ENCODE peak calls at places on chromosomes 7 and 10, in ten cellular contexts. B, Y, Z, V, M, I, Q, D, T and O are unnamed samples.

GRCh38 chr7:113099284-113099919 is 12.8 kb upstream of the GPR85 start:
- DNase-seq in B (no peak), Y (peak), Z (no peak), V (no peak), M (no peak), I (no peak), Q (peak), D (no peak), T (no peak), O (no peak)

GRCh38 chr7:21850531-21851285 is 95.0 kb downstream of the CDCA7L start:
- DNase-seq in B (peak), Y (peak), Z (no peak), V (no peak), M (no peak), I (no peak), Q (no peak), D (no peak), T (no peak), O (no peak)

GRCh38 chr10:1203216-1203615 is 147.0 kb downstream of the WDR37 start:
- DNase-seq in B (no peak), Y (no peak), Z (no peak), V (no peak), M (no peak), I (no peak), Q (no peak), D (no peak), T (no peak), O (no peak)

GRCh38 chr10:70850097-70850496 is 34.3 kb downstream of the SGPL1 start:
- DNase-seq in B (no peak), Y (no peak), Z (no peak), V (no peak), M (no peak), I (no peak), Q (no peak), D (no peak), T (no peak), O (no peak)

GRCh38 chr7:33669251-33669670 is 236.1 kb upstream of the BMPER start:
- DNase-seq in B (no peak), Y (peak), Z (no peak), V (peak), M (no peak), I (no peak), Q (no peak), D (no peak), T (no peak), O (no peak)

GRCh38 chr7:48035967-48036478 is 680 bp downstream of the C7orf57 start:
- DNase-seq in B (peak), Y (peak), Z (no peak), V (no peak), M (peak), I (no peak), Q (no peak), D (no peak), T (no peak), O (no peak)

GRCh38 chr10:126463306-126463705 is 75.0 kb upstream of the ADAM12 start:
- DNase-seq in B (no peak), Y (no peak), Z (no peak), V (no peak), M (no peak), I (no peak), Q (no peak), D (no peak), T (no peak), O (no peak)

GRCh38 chr7:12737364-12737763 is 49.9 kb downstream of the ARL4A start:
- DNase-seq in B (no peak), Y (no peak), Z (no peak), V (no peak), M (no peak), I (no peak), Q (no peak), D (no peak), T (no peak), O (no peak)

GRCh38 chr10:68043030-68043429 is 32.1 kb downstream of the HERC4 start:
- DNase-seq in B (peak), Y (peak), Z (no peak), V (no peak), M (no peak), I (no peak), Q (no peak), D (no peak), T (no peak), O (no peak)

GRCh38 chr7:106770191-106770590 is 94.9 kb upstream of the PIK3CG start:
- DNase-seq in B (peak), Y (peak), Z (no peak), V (no peak), M (no peak), I (no peak), Q (no peak), D (peak), T (no peak), O (no peak)

GRCh38 chr10:113135025-113135424 is 185.0 kb downstream of the TCF7L2 start:
- DNase-seq in B (no peak), Y (no peak), Z (no peak), V (no peak), M (no peak), I (no peak), Q (peak), D (no peak), T (no peak), O (no peak)

GRCh38 chr10:95355241-95355779 is 64.5 kb upstream of the PDLIM1 start:
- DNase-seq in B (no peak), Y (no peak), Z (no peak), V (peak), M (no peak), I (no peak), Q (no peak), D (no peak), T (no peak), O (no peak)

GRCh38 chr7:130888017-130888371 is 154.0 kb upstream of the KLF14 start:
- DNase-seq in B (no peak), Y (no peak), Z (no peak), V (no peak), M (no peak), I (no peak), Q (no peak), D (no peak), T (no peak), O (no peak)

GRCh38 chr10:7210516-7210915 is 200.3 kb downstream of the SFMBT2 start:
- DNase-seq in B (no peak), Y (no peak), Z (no peak), V (no peak), M (no peak), I (no peak), Q (no peak), D (no peak), T (no peak), O (no peak)

GRCh38 chr7:47702096-47702495 is 120.2 kb upstream of the TNS3 start:
- DNase-seq in B (no peak), Y (no peak), Z (no peak), V (no peak), M (no peak), I (no peak), Q (no peak), D (no peak), T (no peak), O (no peak)

GRCh38 chr7:28005075-28005847 is 175.3 kb downstream of the JAZF1 start:
- DNase-seq in B (peak), Y (no peak), Z (no peak), V (no peak), M (no peak), I (no peak), Q (no peak), D (no peak), T (no peak), O (no peak)

GRCh38 chr7:133575726-133576125 is 322.8 kb downstream of the EXOC4 start:
- DNase-seq in B (peak), Y (no peak), Z (no peak), V (no peak), M (no peak), I (no peak), Q (no peak), D (no peak), T (no peak), O (no peak)

GRCh38 chr7:13990984-13991790 is 1.7 kb upstream of the ETV1 start:
- DNase-seq in B (peak), Y (peak), Z (peak), V (peak), M (peak), I (peak), Q (peak), D (peak), T (peak), O (peak)

GRCh38 chr7:20793258-20793657 is 6.6 kb upstream of the SP8 start:
- DNase-seq in B (no peak), Y (no peak), Z (no peak), V (no peak), M (no peak), I (no peak), Q (no peak), D (no peak), T (no peak), O (no peak)

GRCh38 chr7:151251926-151252835 is 3.7 kb upstream of the SMARCD3 start:
- DNase-seq in B (peak), Y (peak), Z (no peak), V (peak), M (peak), I (peak), Q (peak), D (no peak), T (no peak), O (peak)

GRCh38 chr10:98790817-98791216 is 344.1 kb upstream of the HPS1 start:
- DNase-seq in B (peak), Y (no peak), Z (no peak), V (no peak), M (no peak), I (no peak), Q (peak), D (peak), T (no peak), O (no peak)

GRCh38 chr7:112160130-112160770 is 45.9 kb downstream of the DOCK4 start:
- DNase-seq in B (no peak), Y (peak), Z (no peak), V (no peak), M (no peak), I (no peak), Q (no peak), D (peak), T (no peak), O (no peak)

GRCh38 chr7:101400751-101401150 is 38.1 kb downstream of the COL26A1 start:
- DNase-seq in B (no peak), Y (no peak), Z (no peak), V (no peak), M (no peak), I (no peak), Q (no peak), D (no peak), T (no peak), O (no peak)